ENCODE peak calls at places on chromosome 10, in seven cellular contexts. V, U, R, Z, X, J and H are unnamed samples.

GRCh38 chr10:23096814-23097549 is 1.6 kb downstream of the MSRB2 start:
- DNase-seq in R (no peak), X (no peak), Z (peak), U (no peak), J (no peak), V (peak), H (no peak)

GRCh38 chr10:112173201-112173600 is 10.4 kb downstream of the GPAM start:
- DNase-seq in J (no peak), V (no peak), R (no peak), Z (no peak), U (no peak), X (no peak), H (no peak)

GRCh38 chr10:10798021-10798420 is 219.7 kb upstream of the CELF2 start:
- DNase-seq in R (no peak), V (no peak), Z (no peak), X (no peak), J (no peak), U (no peak), H (no peak)

GRCh38 chr10:87861953-87862643 is 1.2 kb downstream of the KLLN start:
- DNase-seq in Z (peak), J (peak), V (peak), X (peak), U (peak), R (peak), H (peak)

GRCh38 chr10:124604214-124605000 is 139.8 kb downstream of the FAM53B start:
- DNase-seq in R (no peak), U (no peak), Z (peak), V (no peak), J (no peak), X (no peak), H (no peak)

GRCh38 chr10:62426086-62426485 is 51.9 kb downstream of the ZNF365 start:
- DNase-seq in R (no peak), J (no peak), Z (no peak), U (peak), V (no peak), X (no peak), H (no peak)

GRCh38 chr10:89389254-89389653 is 3.2 kb upstream of the IFIT1 start:
- DNase-seq in J (no peak), U (peak), Z (peak), X (no peak), V (peak), R (peak), H (no peak)

GRCh38 chr10:133335238-133336122 is 1.2 kb downstream of the CALY start:
- DNase-seq in R (no peak), J (no peak), Z (peak), U (no peak), V (peak), X (no peak), H (peak)

GRCh38 chr10:79414714-79415113 is 30.7 kb downstream of the ZCCHC24 start:
- DNase-seq in V (no peak), Z (no peak), X (no peak), U (no peak), R (no peak), J (no peak), H (no peak)

GRCh38 chr10:25682203-25682950 is 251.7 kb upstream of the MYO3A start:
- DNase-seq in Z (peak), U (no peak), X (no peak), R (no peak), J (no peak), V (peak), H (no peak)

GRCh38 chr10:43262902-43263466 is 3.9 kb downstream of the RASGEF1A start:
- DNase-seq in X (no peak), Z (no peak), U (no peak), V (no peak), J (no peak), R (no peak), H (no peak)

GRCh38 chr10:22368976-22369375 is 23.7 kb downstream of the SPAG6 start:
- DNase-seq in X (no peak), R (no peak), V (peak), U (no peak), J (no peak), Z (no peak), H (no peak)

GRCh38 chr10:13930123-13930522 is 343.4 kb downstream of the PRPF18 start:
- DNase-seq in U (no peak), X (no peak), J (no peak), Z (no peak), V (peak), R (no peak), H (no peak)

GRCh38 chr10:62669351-62669750 is 135.2 kb upstream of the ADO start:
- DNase-seq in U (no peak), X (no peak), Z (no peak), R (no peak), J (no peak), V (no peak), H (no peak)

GRCh38 chr10:30431435-30431911 is 2.5 kb upstream of the MAP3K8 start:
- DNase-seq in Z (no peak), J (no peak), U (no peak), R (no peak), V (peak), X (no peak), H (no peak)

GRCh38 chr10:31618541-31619291 is 299.7 kb downstream of the ZEB1 start:
- DNase-seq in J (no peak), X (no peak), U (no peak), R (no peak), Z (no peak), V (no peak), H (no peak)

GRCh38 chr10:16816142-16816541 is 1.1 kb downstream of the RSU1 start:
- DNase-seq in J (no peak), Z (peak), U (no peak), X (no peak), V (peak), R (no peak), H (no peak)

GRCh38 chr10:10794776-10795175 is 222.9 kb upstream of the CELF2 start:
- DNase-seq in Z (no peak), R (no peak), V (no peak), J (no peak), U (no peak), X (no peak), H (no peak)

GRCh38 chr10:112959207-112959838 is 9.3 kb downstream of the TCF7L2 start:
- DNase-seq in R (no peak), Z (no peak), V (no peak), J (no peak), X (no peak), U (peak), H (no peak)

GRCh38 chr10:24952146-24952700 is at the start of gene PRTFDC1:
- DNase-seq in U (no peak), J (no peak), Z (no peak), R (no peak), X (no peak), V (peak), H (peak)

GRCh38 chr10:130809181-130809580 is 502.3 kb downstream of the TCERG1L start:
- DNase-seq in V (no peak), R (no peak), J (no peak), Z (no peak), U (no peak), X (no peak), H (no peak)

GRCh38 chr10:83458611-83459010 is 680.7 kb upstream of the GHITM start:
- DNase-seq in V (no peak), Z (no peak), X (no peak), J (no peak), R (no peak), U (no peak), H (no peak)

GRCh38 chr10:52106895-52107294 is 207.2 kb upstream of the DKK1 start:
- DNase-seq in V (no peak), U (no peak), J (no peak), Z (no peak), X (no peak), R (no peak), H (no peak)

GRCh38 chr10:130873636-130874035 is 437.9 kb downstream of the TCERG1L start:
- DNase-seq in V (no peak), Z (no peak), X (no peak), R (no peak), J (no peak), U (no peak), H (no peak)

GRCh38 chr10:16520900-16521299 is 779 bp downstream of the C1QL3 start:
- DNase-seq in Z (peak), X (peak), R (no peak), V (no peak), U (no peak), J (no peak), H (no peak)

GRCh38 chr10:79063071-79063491 is 5.7 kb upstream of the ZMIZ1 start:
- DNase-seq in V (no peak), J (no peak), Z (no peak), X (no peak), R (no peak), U (no peak), H (no peak)

GRCh38 chr10:24882047-24882698 is 70.2 kb downstream of the PRTFDC1 start:
- DNase-seq in Z (no peak), R (no peak), U (no peak), V (no peak), X (no peak), J (peak), H (no peak)

GRCh38 chr10:11339013-11339412 is 272.4 kb downstream of the USP6NL start:
- DNase-seq in R (no peak), U (no peak), Z (no peak), J (no peak), V (no peak), X (no peak), H (no peak)

GRCh38 chr10:101490026-101490425 is 98.0 kb downstream of the POLL start:
- DNase-seq in V (no peak), U (no peak), J (no peak), X (no peak), Z (no peak), R (no peak), H (no peak)

GRCh38 chr10:1938317-1938716 is 201.0 kb upstream of the ADARB2 start:
- DNase-seq in X (no peak), R (no peak), J (no peak), U (no peak), Z (no peak), V (no peak), H (no peak)

GRCh38 chr10:46228076-46229071 is 58.4 kb upstream of the ANTXRL start:
- DNase-seq in V (peak), X (peak), Z (peak), U (peak), J (no peak), R (peak), H (peak)
- TF ChIP-seq YY1 in V (peak), X (no peak), Z (no peak), U (no peak), J (peak), R (no peak), H (peak)

GRCh38 chr10:7417807-7418206 is 7.0 kb upstream of the SFMBT2 start:
- DNase-seq in U (no peak), R (no peak), J (no peak), V (no peak), X (no peak), Z (no peak), H (no peak)
- TF ChIP-seq YY1 in U (no peak), R (no peak), J (no peak), V (no peak), X (no peak), Z (no peak), H (no peak)

DNA sequence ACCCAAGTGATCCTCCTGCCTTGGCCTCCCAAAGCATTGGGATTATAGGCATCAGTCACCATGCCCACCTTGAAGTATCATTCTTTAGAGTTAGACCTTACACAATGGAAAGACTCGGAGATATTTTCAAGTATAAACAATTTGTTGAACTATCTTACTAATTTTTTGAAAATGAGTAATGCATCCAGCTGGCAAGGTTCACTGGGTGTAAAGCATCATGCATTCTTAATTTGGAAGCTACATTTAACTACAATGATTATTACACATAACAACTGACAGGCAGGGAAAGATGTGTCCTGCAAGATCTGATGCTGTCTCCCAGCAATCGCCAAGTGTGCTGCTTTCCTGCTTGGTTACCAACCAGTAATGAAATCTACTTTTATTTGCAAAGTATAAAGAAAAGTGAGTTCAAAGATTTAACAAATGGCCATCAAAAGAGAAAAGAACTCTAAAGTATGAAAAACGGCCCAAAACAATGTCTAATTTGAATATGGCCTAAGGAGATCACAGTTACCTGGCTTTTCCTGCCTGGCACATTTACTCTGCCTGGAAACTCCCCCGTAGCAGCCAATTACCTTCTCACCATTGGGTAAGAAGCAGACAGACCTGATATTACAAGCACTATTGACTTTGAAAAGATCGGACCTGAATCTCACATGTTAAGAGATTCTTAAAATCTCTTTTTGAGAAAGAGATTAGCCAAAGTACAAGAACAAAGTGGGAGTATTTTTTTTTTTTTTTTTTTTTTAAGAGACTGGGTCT is 59.3 kb upstream of the NMT2 start:
- DNase-seq in U (no peak), R (no peak), X (no peak), V (no peak), Z (no peak), J (no peak), H (no peak)
- TF ChIP-seq YY1 in U (no peak), R (no peak), X (no peak), V (no peak), Z (no peak), J (no peak), H (no peak)

DNA sequence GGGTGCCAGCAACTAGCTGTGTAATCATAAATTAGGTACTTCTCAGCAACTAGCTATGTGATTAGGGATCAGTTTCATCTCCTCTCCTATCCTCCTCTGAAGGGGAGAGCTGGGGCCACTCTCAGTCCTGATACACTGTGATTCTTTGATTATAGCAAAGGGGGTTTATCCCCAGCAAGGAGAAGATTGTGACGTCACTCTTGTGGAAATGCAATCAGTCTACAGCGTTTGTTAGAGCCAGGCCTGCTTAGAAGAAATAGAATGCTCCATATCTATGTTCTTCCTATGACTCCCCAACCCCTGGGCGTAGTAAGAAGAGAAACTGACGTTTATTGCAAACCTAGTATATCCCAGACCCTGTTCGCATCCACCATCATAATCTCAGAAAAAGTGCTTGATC is 308.2 kb downstream of the GFRA1 start:
- DNase-seq in R (no peak), U (no peak), Z (no peak), X (no peak), J (no peak), V (no peak), H (no peak)
- TF ChIP-seq YY1 in R (no peak), U (no peak), Z (no peak), X (no peak), J (no peak), V (no peak), H (no peak)

GRCh38 chr10:104447899-104448298 is 94.3 kb downstream of the CFAP58 start:
- DNase-seq in Z (no peak), J (no peak), V (no peak), R (no peak), X (no peak), U (no peak), H (no peak)

GRCh38 chr10:104450490-104450889 is 96.9 kb downstream of the CFAP58 start:
- DNase-seq in U (no peak), R (no peak), V (no peak), X (no peak), J (no peak), Z (no peak), H (no peak)

GRCh38 chr10:104447331-104447730 is 93.7 kb downstream of the CFAP58 start:
- DNase-seq in U (no peak), Z (no peak), R (no peak), J (no peak), X (no peak), V (no peak), H (no peak)

GRCh38 chr10:104450954-104451353 is 97.3 kb downstream of the CFAP58 start:
- DNase-seq in R (no peak), U (no peak), Z (no peak), V (no peak), J (no peak), X (no peak), H (no peak)

GRCh38 chr10:104449402-104449801 is 95.8 kb downstream of the CFAP58 start:
- DNase-seq in V (no peak), U (no peak), J (no peak), X (no peak), Z (no peak), R (no peak), H (no peak)
- TF ChIP-seq YY1 in V (no peak), U (no peak), J (no peak), X (no peak), Z (no peak), R (no peak), H (no peak)

GRCh38 chr10:127402596-127403409 is 146.3 kb upstream of the NPS start:
- DNase-seq in R (no peak), Z (no peak), U (no peak), V (no peak), X (no peak), J (no peak), H (no peak)

GRCh38 chr10:127398967-127399350 is 150.2 kb upstream of the NPS start:
- DNase-seq in Z (no peak), U (no peak), X (no peak), R (no peak), J (no peak), V (no peak), H (no peak)

GRCh38 chr10:127400216-127400615 is 148.9 kb upstream of the NPS start:
- DNase-seq in R (no peak), U (no peak), X (no peak), V (no peak), Z (no peak), J (no peak), H (no peak)

GRCh38 chr10:127398140-127398966 is 150.8 kb upstream of the NPS start:
- DNase-seq in R (no peak), V (no peak), Z (peak), J (no peak), U (no peak), X (no peak), H (no peak)

DNA sequence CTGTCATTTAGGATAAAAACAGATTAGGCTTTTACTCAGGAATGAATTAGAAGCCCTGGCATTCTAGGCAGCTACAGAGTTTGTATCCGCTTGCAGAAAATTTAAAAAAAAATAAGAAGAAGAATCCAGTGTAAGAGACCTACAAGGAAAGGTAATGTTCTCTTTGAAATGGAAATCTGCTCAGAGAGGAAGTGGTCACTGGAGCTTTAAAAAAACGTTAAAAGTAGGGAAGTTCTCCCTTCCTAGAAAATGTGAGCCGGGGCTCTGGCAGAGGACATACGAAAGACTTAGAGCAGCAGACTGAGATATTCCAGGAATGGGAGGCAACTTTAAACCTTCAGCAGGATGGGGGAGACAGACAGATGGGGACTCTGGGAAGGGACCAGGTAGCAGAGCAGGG is 149.5 kb upstream of the NPS start:
- DNase-seq in V (no peak), X (no peak), J (no peak), U (no peak), R (no peak), Z (no peak), H (no peak)
- TF ChIP-seq YY1 in V (no peak), X (no peak), J (no peak), U (no peak), R (no peak), Z (no peak), H (no peak)

DNA sequence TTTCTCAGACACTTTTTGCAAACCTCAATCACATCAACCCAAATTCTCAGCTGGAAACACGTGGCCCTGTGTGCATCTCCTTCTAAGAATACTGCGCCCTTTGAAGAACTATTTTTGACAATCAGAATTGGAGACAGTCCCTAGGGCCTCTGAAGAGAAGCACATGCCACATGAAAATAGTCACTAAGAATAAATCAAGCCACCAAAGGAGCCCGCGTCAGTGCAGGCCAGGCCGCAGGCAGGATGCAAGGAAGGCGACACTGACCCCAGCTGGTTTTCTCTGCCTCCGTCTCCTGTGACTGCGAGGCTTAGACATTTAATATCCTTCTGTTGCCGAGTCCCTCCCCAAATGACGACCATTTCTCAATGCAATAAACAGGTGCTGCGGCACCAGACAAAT is 88.0 kb upstream of the ADAM12 start:
- DNase-seq in Z (no peak), J (no peak), R (no peak), U (no peak), X (no peak), V (no peak), H (no peak)
- TF ChIP-seq YY1 in Z (no peak), J (no peak), R (no peak), U (no peak), X (no peak), V (no peak), H (no peak)

GRCh38 chr10:4431114-4431862 is 394.7 kb upstream of the AKR1E2 start:
- DNase-seq in Z (no peak), J (no peak), R (peak), U (peak), X (no peak), V (no peak), H (no peak)
- TF ChIP-seq YY1 in Z (no peak), J (no peak), R (no peak), U (no peak), X (no peak), V (no peak), H (no peak)

DNA sequence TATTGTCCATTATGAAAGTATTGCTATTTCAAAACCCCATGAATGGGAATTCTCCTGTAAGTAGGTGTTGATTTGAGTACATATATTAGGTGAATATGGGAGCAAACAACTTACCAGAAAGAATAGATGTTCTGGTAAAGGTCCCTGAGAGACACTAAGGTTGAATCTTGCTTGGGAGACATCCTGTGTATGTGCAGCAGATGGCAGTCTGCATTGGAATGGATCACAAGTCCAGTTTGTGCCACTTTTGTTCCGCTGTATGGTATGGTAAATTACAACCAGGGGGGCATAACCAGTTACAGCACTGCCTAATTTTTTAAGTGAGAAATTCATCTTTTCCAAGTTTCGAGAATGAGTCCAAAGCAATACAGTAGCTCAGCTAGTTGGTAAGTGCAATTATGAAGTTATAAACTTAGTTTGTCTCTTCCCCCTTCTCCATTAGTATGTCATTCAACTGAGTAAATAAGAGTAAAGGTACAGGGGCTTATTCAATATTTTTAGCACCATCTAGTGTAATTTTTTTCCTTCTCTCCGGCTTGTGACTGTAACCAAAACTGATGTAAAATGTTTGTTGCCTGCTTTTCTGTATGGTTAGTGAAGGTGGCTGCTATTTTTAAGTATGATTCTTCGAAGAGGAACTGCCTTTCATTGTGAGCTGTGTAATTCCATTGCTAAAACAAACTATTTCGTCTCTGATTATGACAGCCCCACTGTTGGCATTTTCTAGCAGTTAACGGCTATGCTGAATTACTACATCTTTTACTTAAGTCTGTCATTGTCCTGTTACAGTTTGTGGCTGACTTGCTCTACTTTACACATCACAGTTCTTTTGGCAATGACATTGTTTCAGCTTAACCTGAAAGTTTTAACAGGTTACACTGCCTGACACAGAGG is 2.8 kb downstream of the MCU start:
- DNase-seq in R (peak), Z (peak), V (peak), X (no peak), U (no peak), J (no peak), H (no peak)
- TF ChIP-seq YY1 in R (no peak), Z (no peak), V (no peak), X (no peak), U (no peak), J (no peak), H (no peak)